ENCODE peak calls at places on chromosome 18, in four cellular contexts. P, D, F and J are unnamed samples.

GRCh38 chr18:34772887-34773286 is 62.8 kb downstream of the DTNA start:
- DNase-seq in D (peak; percentile 49), P (peak; percentile 20), F (peak; percentile 68), J (no peak)

GRCh38 chr18:54828290-54828871 is at the start of gene RAB27B:
- DNase-seq in P (peak; percentile 88), F (peak; percentile 83), D (peak; percentile 80), J (peak; percentile 12)

GRCh38 chr18:54776282-54776977 is 51.8 kb upstream of the RAB27B start:
- DNase-seq in F (peak; percentile 99), D (peak; percentile 99), P (peak; percentile 99), J (no peak)

GRCh38 chr18:7814754-7815315 is 247.7 kb downstream of the PTPRM start:
- DNase-seq in D (no peak), F (no peak), P (no peak), J (no peak)

GRCh38 chr18:23228102-23229051 is 93.1 kb downstream of the CABLES1 start:
- DNase-seq in D (peak; percentile 17), P (peak; percentile 82), F (peak; percentile 53), J (no peak)

GRCh38 chr18:74544898-74545297 is 10.6 kb downstream of the CNDP1 start:
- DNase-seq in F (no peak), D (no peak), P (no peak), J (no peak)

GRCh38 chr18:68181956-68182355 is 533.0 kb downstream of the TMX3 start:
- DNase-seq in D (peak; percentile 47), P (no peak), F (peak; percentile 55), J (no peak)

GRCh38 chr18:12857215-12857924 is 26.7 kb downstream of the PTPN2 start:
- DNase-seq in P (no peak), F (no peak), D (no peak), J (no peak)

GRCh38 chr18:2326999-2327398 is 244.3 kb downstream of the METTL4 start:
- DNase-seq in D (no peak), P (no peak), F (peak; percentile 27), J (no peak)

GRCh38 chr18:47876813-47877212 is 53.6 kb downstream of the SMAD2 start:
- DNase-seq in P (no peak), D (no peak), F (no peak), J (no peak)

GRCh38 chr18:70172225-70172624 is 33.3 kb downstream of the RTTN start:
- DNase-seq in F (peak; percentile 31), D (peak; percentile 61), P (no peak), J (no peak)

GRCh38 chr18:75728621-75729020 is 301.1 kb upstream of the SMIM21 start:
- DNase-seq in F (peak; percentile 1), P (peak; percentile 6), D (no peak), J (no peak)

GRCh38 chr18:50398947-50399346 is 24.1 kb downstream of the SKA1 start:
- DNase-seq in F (no peak), P (no peak), D (no peak), J (no peak)

GRCh38 chr18:58263055-58263732 is 219.2 kb downstream of the NEDD4L start:
- DNase-seq in F (peak; percentile 42), P (peak; percentile 88), D (peak; percentile 39), J (no peak)

GRCh38 chr18:36901277-36901701 is 72.4 kb downstream of the KIAA1328 start:
- DNase-seq in D (peak; percentile 41), F (peak; percentile 10), P (no peak), J (no peak)

GRCh38 chr18:56120781-56121180 is 517.6 kb downstream of the TXNL1 start:
- DNase-seq in P (no peak), F (peak; percentile 12), D (no peak), J (no peak)

GRCh38 chr18:12408247-12408869 is 629 bp downstream of the PRELID3A start:
- DNase-seq in F (peak; percentile 43), D (peak; percentile 33), P (peak; percentile 24), J (no peak)

GRCh38 chr18:61261870-61262269 is 71.4 kb upstream of the CDH20 start:
- DNase-seq in D (no peak), P (no peak), F (no peak), J (no peak)

GRCh38 chr18:26650310-26651285 is 102.2 kb upstream of the KCTD1 start:
- DNase-seq in D (no peak), P (no peak), F (no peak), J (no peak)

GRCh38 chr18:44901283-44901682 is 220.6 kb downstream of the SETBP1 start:
- DNase-seq in P (no peak), D (no peak), F (no peak), J (no peak)

GRCh38 chr18:57895182-57895581 is 92.1 kb upstream of the ATP8B1 start:
- DNase-seq in P (peak; percentile 57), D (no peak), F (no peak), J (no peak)